ENCODE peak calls at places on chromosomes 3 and 15, in four cellular contexts. E is T-helper 1 cell, W is T-helper 2 cell, C is NCI-H1105. A is an unnamed sample.

GRCh38 chr3:179081885-179082284 is 10.3 kb upstream of the ZMAT3 start:
- DNase-seq in W (no peak), E (no peak), C (no peak), A (no peak)

GRCh38 chr3:68256635-68257034 is 602.2 kb upstream of the SUCLG2 start:
- DNase-seq in E (no peak), C (no peak), W (no peak), A (no peak)

GRCh38 chr3:11556851-11557644 is 86.7 kb downstream of the VGLL4 start:
- DNase-seq in W (no peak), E (no peak), C (no peak), A (no peak)

GRCh38 chr3:27632431-27633223 is 89.5 kb downstream of the EOMES start:
- DNase-seq in W (peak), C (no peak), E (peak), A (peak)

GRCh38 chr15:51841401-51842040 is 12.1 kb downstream of the TMOD3 start:
- DNase-seq in C (no peak), E (no peak), W (no peak), A (no peak)

GRCh38 chr15:48358681-48359152 is 27.5 kb downstream of the DUT start:
- DNase-seq in C (no peak), W (no peak), E (no peak), A (no peak)

GRCh38 chr15:63232400-63232799 is 43.0 kb downstream of the RAB8B start:
- DNase-seq in W (no peak), C (no peak), E (no peak), A (no peak)

GRCh38 chr3:123935830-123936229 is 25.2 kb downstream of the CCDC14 start:
- DNase-seq in W (no peak), E (no peak), C (no peak), A (no peak)

GRCh38 chr15:89912145-89912673 is 543 bp downstream of the ARPIN start:
- DNase-seq in C (no peak), E (no peak), W (no peak), A (no peak)

GRCh38 chr15:79218588-79219200 is 63.8 kb upstream of the ANKRD34C start:
- DNase-seq in W (no peak), E (no peak), C (no peak), A (no peak)

GRCh38 chr15:78065284-78065872 is 12.1 kb downstream of the TBC1D2B start:
- DNase-seq in E (no peak), C (no peak), W (no peak), A (no peak)

GRCh38 chr15:73700041-73700842 is 16.1 kb downstream of the CD276 start:
- DNase-seq in C (peak), E (peak), W (peak), A (peak)

GRCh38 chr3:42490243-42490642 is 12.2 kb upstream of the VIPR1 start:
- DNase-seq in W (no peak), E (no peak), C (no peak), A (no peak)

GRCh38 chr3:147521646-147522045 is 112.5 kb downstream of the ZIC1 start:
- DNase-seq in C (no peak), E (no peak), W (no peak), A (no peak)

GRCh38 chr15:67794832-67795574 is 30.3 kb upstream of the SKOR1 start:
- DNase-seq in C (no peak), W (no peak), E (no peak), A (no peak)

GRCh38 chr3:10115326-10116137 is at the start of gene BRK1:
- DNase-seq in E (peak), C (peak), W (peak), A (peak)

GRCh38 chr3:196894557-196895295 is 27.0 kb downstream of the SENP5 start:
- DNase-seq in W (no peak), C (no peak), E (no peak), A (no peak)

GRCh38 chr3:30606301-30607031 is at the start of gene TGFBR2:
- DNase-seq in C (peak), E (peak), W (peak), A (peak)

GRCh38 chr3:168628549-168628948 is 532.8 kb upstream of the GOLIM4 start:
- DNase-seq in W (no peak), C (no peak), E (no peak), A (no peak)

GRCh38 chr3:138593488-138594149 is 441 bp downstream of the CEP70 start:
- DNase-seq in E (no peak), W (no peak), C (no peak), A (no peak)

GRCh38 chr3:101928890-101929289 is 79.6 kb downstream of the NFKBIZ start:
- DNase-seq in E (no peak), C (no peak), W (no peak), A (no peak)

GRCh38 chr15:49589030-49589429 is 31.6 kb downstream of the FAM227B start:
- DNase-seq in W (no peak), E (no peak), C (no peak), A (no peak)

GRCh38 chr3:183447206-183448001 is 19.0 kb upstream of the MCF2L2 start:
- DNase-seq in C (peak), E (peak), W (peak), A (peak)

GRCh38 chr15:50107591-50108408 is 11.2 kb downstream of the ATP8B4 start:
- DNase-seq in C (no peak), E (no peak), W (no peak), A (no peak)

GRCh38 chr15:34657469-34658127 is 74.1 kb upstream of the GOLGA8B start:
- DNase-seq in W (no peak), E (no peak), C (no peak), A (no peak)

GRCh38 chr3:64449026-64449425 is 223.8 kb upstream of the PRICKLE2 start:
- DNase-seq in W (no peak), C (no peak), E (no peak), A (no peak)

GRCh38 chr15:90838066-90838465 is 30.3 kb upstream of the FURIN start:
- DNase-seq in W (peak), C (no peak), E (peak), A (peak)

GRCh38 chr3:153785901-153786300 is 335.3 kb upstream of the ARHGEF26 start:
- DNase-seq in E (no peak), C (no peak), W (no peak), A (no peak)

GRCh38 chr3:192652731-192653130 is 74.6 kb downstream of the FGF12 start:
- DNase-seq in C (no peak), W (no peak), E (no peak), A (no peak)

GRCh38 chr3:45207471-45207870 is 18.6 kb downstream of the TMEM158 start:
- DNase-seq in E (no peak), W (no peak), C (no peak), A (no peak)

GRCh38 chr3:148158210-148158609 is 539.5 kb upstream of the AGTR1 start:
- DNase-seq in E (no peak), W (no peak), C (no peak), A (no peak)

GRCh38 chr3:188656196-188656982 is 502.4 kb downstream of the LPP start:
- DNase-seq in C (no peak), W (no peak), E (no peak), A (no peak)